ENCODE peak calls at places on chromosome X, in four cellular contexts. D is breast epithelium; V is left lung; A is CD4-positive, alpha-beta memory T cell. C is an unnamed sample.

GRCh38 chrX:131366387-131366786 is 77.3 kb upstream of the IGSF1 start:
- DNase-seq in D (no peak), A (no peak), V (no peak), C (peak; percentile 6)

GRCh38 chrX:14032383-14032782 is 2.7 kb upstream of the GEMIN8 start:
- DNase-seq in A (peak; percentile 36), D (no peak), V (no peak), C (peak; percentile 45)

GRCh38 chrX:110743679-110744340 is 51.8 kb downstream of the CHRDL1 start:
- DNase-seq in A (no peak), V (no peak), D (no peak), C (no peak)

GRCh38 chrX:97524340-97524739 is 640.6 kb downstream of the RPA4 start:
- DNase-seq in A (no peak), D (no peak), V (no peak), C (no peak)

GRCh38 chrX:148601034-148601433 is 100.6 kb downstream of the AFF2 start:
- DNase-seq in V (no peak), D (no peak), A (no peak), C (no peak)

GRCh38 chrX:108268434-108269080 is 169.7 kb downstream of the COL4A6 start:
- DNase-seq in D (no peak), A (no peak), V (no peak), C (no peak)

GRCh38 chrX:129577473-129577872 is 37.4 kb downstream of the OCRL start:
- DNase-seq in V (no peak), A (no peak), D (no peak), C (no peak)

GRCh38 chrX:46573896-46574336 is 351 bp downstream of the CHST7 start:
- DNase-seq in A (peak; percentile 91), V (no peak), D (no peak), C (peak; percentile 37)

GRCh38 chrX:134622056-134622812 is 36.0 kb downstream of the PLAC1 start:
- DNase-seq in D (no peak), A (no peak), V (no peak), C (no peak)

GRCh38 chrX:39258331-39258730 is 457.1 kb downstream of the MID1IP1 start:
- DNase-seq in D (no peak), A (no peak), V (no peak), C (peak; percentile 53)

GRCh38 chrX:43939187-43939926 is 33.8 kb downstream of the NDP start:
- DNase-seq in D (no peak), A (no peak), V (no peak), C (peak; percentile 17)

GRCh38 chrX:136468391-136469103 is 19.2 kb upstream of the BRS3 start:
- DNase-seq in V (no peak), A (no peak), D (no peak), C (peak; percentile 63)

GRCh38 chrX:151700581-151700980 is 5.3 kb downstream of the PRRG3 start:
- DNase-seq in D (no peak), V (no peak), A (no peak), C (no peak)

GRCh38 chrX:46649421-46650260 is 76.1 kb downstream of the CHST7 start:
- DNase-seq in V (no peak), A (no peak), D (no peak), C (no peak)

GRCh38 chrX:27987862-27988646 is 6.8 kb upstream of the DCAF8L1 start:
- DNase-seq in V (no peak), A (no peak), D (no peak), C (peak; percentile 93)

GRCh38 chrX:37685452-37686347 is at the start of gene XK:
- DNase-seq in V (peak; percentile 84), A (peak; percentile 47), D (peak; percentile 52), C (peak; percentile 65)

GRCh38 chrX:70908541-70908940 is at the start of gene TEX11:
- DNase-seq in V (no peak), A (no peak), D (no peak), C (no peak)

GRCh38 chrX:19920945-19921344 is 33.5 kb upstream of the SH3KBP1 start:
- DNase-seq in A (no peak), V (no peak), D (no peak), C (no peak)

GRCh38 chrX:19772306-19772705 is 115.1 kb downstream of the SH3KBP1 start:
- DNase-seq in D (no peak), A (peak; percentile 44), V (no peak), C (no peak)

GRCh38 chrX:68846536-68846935 is 17.7 kb downstream of the EFNB1 start:
- DNase-seq in D (no peak), V (no peak), A (no peak), C (no peak)

GRCh38 chrX:30488092-30488491 is 89.5 kb downstream of the TASL start:
- DNase-seq in A (no peak), V (no peak), D (no peak), C (no peak)

DNA sequence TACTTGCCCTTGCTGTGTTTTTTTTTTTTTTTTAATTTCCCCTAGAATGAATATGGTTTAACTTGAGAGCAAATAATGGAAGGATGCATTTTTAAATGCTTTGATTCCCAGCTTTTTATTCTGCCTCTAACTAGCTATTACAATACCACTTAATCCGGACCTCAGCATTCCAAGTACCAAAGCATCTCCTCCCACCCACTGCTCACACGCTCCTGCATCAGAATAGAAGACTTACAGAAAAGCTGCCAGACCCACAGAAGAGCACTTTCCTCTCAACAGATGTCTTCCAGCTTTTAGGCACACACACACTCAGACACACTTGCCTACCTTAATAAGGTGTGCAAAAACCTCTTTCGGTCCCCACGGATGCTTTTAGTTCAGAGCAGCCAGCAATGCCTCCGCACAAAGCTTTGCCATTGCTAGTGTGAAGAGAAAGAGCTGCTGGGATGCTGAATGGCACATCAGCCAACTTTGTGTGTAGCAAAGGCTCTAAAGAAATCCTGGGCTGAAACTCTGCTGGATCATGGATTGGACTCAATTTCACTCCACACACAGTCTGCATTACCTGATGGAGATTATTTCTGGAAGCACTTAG is 1056.2 kb downstream of the DMD start:
- DNase-seq in D (no peak), V (no peak), A (no peak), C (no peak)
- H3K27ac ChIP-seq in D (no peak overlapping the region), V (no peak overlapping the region), A (no peak overlapping the region), C (no peak overlapping the region)

GRCh38 chrX:16125520-16126149 is 2.3 kb downstream of the GRPR start:
- DNase-seq in A (no peak), D (no peak), V (no peak), C (peak; percentile 41)
- H3K4me1 ChIP-seq in A (no peaks in the 10 kb centered on the region), D (no peaks in the 10 kb centered on the region), V (no peaks in the 10 kb centered on the region), C (no peaks in the 10 kb centered on the region)

GRCh38 chrX:9062621-9063020 is 28.7 kb upstream of the FAM9B start:
- DNase-seq in A (no peak), D (no peak), V (no peak), C (no peak)

GRCh38 chrX:9064694-9065093 is 30.8 kb upstream of the FAM9B start:
- DNase-seq in V (no peak), A (no peak), D (no peak), C (no peak)
- H3K27me3 ChIP-seq in V (no peaks in the 10 kb centered on the region), A (no peaks in the 10 kb centered on the region), D (peaks cover 13% of the 10 kb centered on the region), C (no peaks in the 10 kb centered on the region)

GRCh38 chrX:48715066-48715465 is 18.5 kb downstream of the SUV39H1 start:
- DNase-seq in A (no peak), V (no peak), D (no peak), C (no peak)
- H3K27ac ChIP-seq in A (peak overlapping the region; percentile 47), V (no peak overlapping the region), D (no peak overlapping the region), C (no peak overlapping the region)

GRCh38 chrX:104172121-104172520 is 5.9 kb downstream of the FAM199X start:
- DNase-seq in V (no peak), A (no peak), D (no peak), C (no peak)
- H3K4me1 ChIP-seq in V (no peaks in the 10 kb centered on the region), A (peaks cover 27% of the 10 kb centered on the region), D (no peaks in the 10 kb centered on the region), C (no peaks in the 10 kb centered on the region)

DNA sequence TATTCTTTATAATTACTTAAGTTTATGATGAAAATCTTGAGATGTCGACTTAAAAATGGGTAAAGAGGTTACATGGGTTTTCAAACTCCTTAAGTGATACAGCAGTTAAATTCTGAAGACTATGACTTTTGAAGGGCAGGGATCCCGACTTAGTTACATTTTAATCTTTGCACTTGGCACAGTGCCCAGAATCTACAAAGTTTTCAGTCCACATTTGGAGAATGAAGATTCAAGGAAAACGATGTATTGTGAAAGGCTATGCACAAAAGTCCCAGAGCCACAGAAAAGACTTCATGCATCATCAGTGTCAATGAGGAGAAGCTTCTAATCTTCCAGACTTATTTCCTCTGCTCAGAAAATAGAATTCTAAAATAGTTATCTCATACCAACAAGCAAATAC is 36.3 kb upstream of the GRPR start:
- DNase-seq in V (no peak), D (no peak), A (no peak), C (peak; percentile 6)
- H3K27me3 ChIP-seq in V (no peaks in the 10 kb centered on the region), D (peaks cover 31% of the 10 kb centered on the region), A (no peaks in the 10 kb centered on the region), C (no peaks in the 10 kb centered on the region)

C was measured in small intestine.